ENCODE peak calls at places on chromosome X, in seven cellular contexts. N is lung; Q is cardiac fibroblast; I is MM.1S; T is nephron progenitor cell; B is CD4-positive, alpha-beta T cell; K is WTC11. Z is an unnamed sample.
A peak's percentile ranks its signal among the peaks of the same experiment; 100 is the strongest.

GRCh38 chrX:7086384-7086783 is 61.1 kb upstream of the STS start:
- DNase-seq in N (no peak), T (no peak), B (no peak), Q (no peak), I (no peak), K (no peak), Z (no peak)

GRCh38 chrX:129824620-129825019 is 19.1 kb downstream of the ZDHHC9 start:
- DNase-seq in N (no peak), B (no peak), I (no peak), Q (no peak), T (no peak), K (no peak), Z (no peak)

GRCh38 chrX:109840585-109840984 is 107.5 kb upstream of the ACSL4 start:
- DNase-seq in K (no peak), Q (peak; percentile 96), T (no peak), B (no peak), I (no peak), N (peak; percentile 38), Z (no peak)

GRCh38 chrX:46258356-46258755 is 286.9 kb downstream of the ZNF674 start:
- DNase-seq in N (no peak), T (no peak), Q (no peak), I (no peak), B (no peak), K (no peak), Z (no peak)

GRCh38 chrX:120534413-120535205 is 26.2 kb downstream of the CUL4B start:
- DNase-seq in I (no peak), Q (no peak), B (no peak), N (no peak), K (no peak), T (no peak), Z (no peak)

GRCh38 chrX:154833746-154834274 is 652 bp downstream of the SMIM9 start:
- DNase-seq in I (no peak), K (no peak), B (no peak), N (no peak), T (no peak), Q (no peak), Z (no peak)

GRCh38 chrX:74349387-74349786 is 45.4 kb downstream of the ZCCHC13 start:
- DNase-seq in B (no peak), T (no peak), I (no peak), K (no peak), Q (peak; percentile 45), N (no peak), Z (no peak)

GRCh38 chrX:53223068-53223693 is 1.8 kb downstream of the KDM5C start:
- DNase-seq in B (no peak), Q (peak; percentile 2), I (no peak), K (no peak), T (no peak), N (peak; percentile 32), Z (no peak)

GRCh38 chrX:149948001-149948400 is 9.7 kb upstream of the EOLA2 start:
- DNase-seq in Q (no peak), T (no peak), K (no peak), I (no peak), B (no peak), N (no peak), Z (no peak)

GRCh38 chrX:51694254-51694653 is 11.6 kb upstream of the CENPVL2 start:
- DNase-seq in T (no peak), B (no peak), Q (no peak), I (no peak), K (no peak), N (no peak), Z (no peak)

GRCh38 chrX:103356023-103356798 is at the start of gene TCEAL9:
- DNase-seq in B (no peak), I (no peak), T (peak; percentile 30), N (peak; percentile 52), Q (peak; percentile 91), K (peak; percentile 36), Z (no peak)

GRCh38 chrX:72306851-72307645 is 1.3 kb upstream of the CITED1 start:
- DNase-seq in Q (peak; percentile 71), I (peak; percentile 67), B (no peak), N (peak; percentile 48), T (peak; percentile 60), K (peak; percentile 51), Z (peak; percentile 61)

GRCh38 chrX:149074429-149074828 is 430.7 kb downstream of the IDS start:
- DNase-seq in K (no peak), Q (peak; percentile 85), T (peak; percentile 3), B (no peak), N (no peak), I (peak; percentile 77), Z (peak; percentile 2)

GRCh38 chrX:46791927-46792825 is 33.3 kb upstream of the SLC9A7 start:
- DNase-seq in K (peak; percentile 16), Q (peak; percentile 85), N (no peak), B (no peak), I (no peak), T (no peak), Z (peak; percentile 41)

GRCh38 chrX:28177202-28177601 is 196.0 kb upstream of the DCAF8L1 start:
- DNase-seq in N (no peak), I (no peak), B (no peak), K (peak; percentile 58), T (no peak), Q (no peak), Z (peak; percentile 11)

GRCh38 chrX:10569946-10570345 is 50.4 kb downstream of the MID1 start:
- DNase-seq in T (no peak), N (no peak), B (no peak), Q (no peak), K (no peak), I (no peak), Z (no peak)

GRCh38 chrX:68669094-68669830 is 21.8 kb downstream of the STARD8 start:
- DNase-seq in B (no peak), I (no peak), K (peak; percentile 30), T (peak; percentile 45), Q (peak; percentile 22), N (no peak), Z (no peak)

GRCh38 chrX:106999002-106999975 is 723 bp downstream of the MORC4 start:
- DNase-seq in Q (peak; percentile 62), T (peak; percentile 39), N (peak; percentile 43), K (peak; percentile 25), I (peak; percentile 46), B (peak; percentile 34), Z (peak; percentile 30)
- TF ChIP-seq CTCF in Q (peak; percentile 41), T (peak; percentile 13), N (peak; percentile 28), K (no peak), I (peak; percentile 56), B (peak; percentile 49), Z (peak; percentile 26)

GRCh38 chrX:26783512-26784225 is 567.7 kb downstream of the MAGEB5 start:
- DNase-seq in I (peak; percentile 62), B (no peak), Q (peak; percentile 42), K (peak; percentile 16), N (no peak), T (peak; percentile 27), Z (no peak)

GRCh38 chrX:26778320-26778888 is 562.4 kb downstream of the MAGEB5 start:
- DNase-seq in B (no peak), K (no peak), N (no peak), I (no peak), Q (no peak), T (no peak), Z (no peak)
- TF ChIP-seq CTCF in B (no peak), K (no peak), N (no peak), I (peak; percentile 38), Q (peak; percentile 14), T (no peak), Z (no peak)

DNA sequence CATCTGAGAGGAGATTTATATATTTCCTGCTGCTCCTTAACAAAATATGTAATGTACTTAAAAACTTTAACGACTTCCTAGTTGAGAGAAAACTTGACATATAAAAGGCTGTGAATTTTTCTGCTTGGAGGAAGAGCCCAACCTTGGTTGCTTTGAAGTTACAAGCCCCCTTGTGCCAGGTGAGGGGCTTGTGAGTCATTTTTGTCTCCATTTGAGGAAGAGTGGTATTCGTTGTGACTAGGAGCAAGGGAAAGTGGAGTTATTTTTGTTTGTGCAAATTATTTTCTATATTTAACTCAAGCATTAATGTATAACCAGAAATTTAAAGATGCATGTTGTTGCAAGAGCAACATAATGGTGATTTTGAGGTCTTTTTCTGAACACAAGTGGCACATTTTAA is 99.0 kb upstream of the DDX3X start:
- DNase-seq in I (no peak), N (no peak), Q (no peak), K (no peak), B (no peak), T (no peak), Z (no peak)
- TF ChIP-seq CTCF in I (no peak), N (no peak), Q (no peak), K (no peak), B (no peak), T (no peak), Z (no peak)

DNA sequence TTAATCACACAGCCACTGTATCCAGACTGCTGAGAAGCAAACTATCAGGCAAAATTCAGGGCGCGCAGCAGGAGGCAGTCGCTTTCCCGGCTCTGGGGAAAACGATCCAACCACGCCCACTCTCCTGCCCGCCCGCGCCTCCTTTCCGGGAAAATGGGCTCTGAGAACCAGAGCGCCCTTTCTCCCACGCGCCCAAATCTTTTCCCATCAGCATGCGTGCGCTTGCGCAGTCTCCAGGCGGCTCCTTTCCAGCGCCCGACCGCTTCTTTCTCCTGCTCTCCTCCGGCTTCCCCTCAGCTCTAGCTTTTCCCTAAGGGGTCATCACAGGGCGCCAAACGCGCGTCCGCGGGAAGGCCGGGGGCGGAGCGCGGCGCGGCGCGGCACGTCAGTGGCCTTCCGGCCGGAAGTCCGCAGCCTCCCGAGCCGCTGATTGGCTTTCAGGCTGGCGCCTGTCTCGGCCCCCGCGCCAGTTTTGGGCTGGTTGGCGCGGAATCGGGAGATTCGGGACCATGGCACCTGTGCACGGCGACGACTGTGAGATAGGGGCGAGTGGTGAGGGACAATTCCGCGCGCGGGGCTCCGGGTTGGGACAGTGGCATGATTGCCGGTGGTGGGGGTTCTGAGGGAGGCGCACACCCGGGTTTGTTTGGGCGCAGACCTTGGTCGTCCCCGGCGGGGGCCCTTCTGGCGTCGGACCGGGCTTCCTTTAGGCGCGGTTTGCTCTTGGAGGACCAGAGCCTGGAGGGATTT is at the start of gene POLA1:
- DNase-seq in I (peak; percentile 88), K (peak; percentile 93), N (peak; percentile 91), Q (peak; percentile 98), B (peak; percentile 20), T (peak; percentile 97), Z (peak; percentile 87)
- TF ChIP-seq CTCF in I (peak; percentile 4), K (no peak), N (no peak), Q (peak; percentile 8), B (no peak), T (no peak), Z (no peak)

GRCh38 chrX:125742811-125743210 is 423.1 kb downstream of the TEX13C start:
- DNase-seq in N (no peak), T (no peak), I (no peak), K (no peak), Q (no peak), B (no peak), Z (no peak)
- TF ChIP-seq CTCF in N (no peak), T (no peak), I (no peak), K (no peak), Q (no peak), B (no peak), Z (no peak)

GRCh38 chrX:41164469-41164868 is 79.2 kb downstream of the USP9X start:
- DNase-seq in K (no peak), B (no peak), Q (no peak), N (no peak), I (no peak), T (no peak), Z (no peak)
- TF ChIP-seq CTCF in K (no peak), B (no peak), Q (no peak), N (no peak), I (no peak), T (no peak), Z (no peak)